ENCODE peak calls at places on chromosomes 3 and 15, in four cellular contexts. W, L, S and K are unnamed samples.

GRCh38 chr15:52098328-52098727 is 14.2 kb downstream of the BCL2L10 start:
- DNase-seq in W (no peak), L (no peak), S (no peak), K (no peak)

GRCh38 chr15:75573001-75573400 is 6.1 kb downstream of the PTPN9 start:
- DNase-seq in W (no peak), L (no peak), S (no peak), K (no peak)

GRCh38 chr15:62889734-62890505 is 152.6 kb upstream of the TPM1 start:
- DNase-seq in W (peak), L (no peak), S (no peak), K (no peak)

GRCh38 chr15:80739919-80740318 is 39.3 kb upstream of the CEMIP start:
- DNase-seq in W (no peak), L (no peak), S (no peak), K (no peak)

GRCh38 chr3:51887620-51888019 is 12.2 kb upstream of the IQCF5 start:
- DNase-seq in W (no peak), L (no peak), S (no peak), K (no peak)

GRCh38 chr15:78241017-78241416 is 6.7 kb upstream of the ACSBG1 start:
- DNase-seq in W (peak), L (peak), S (no peak), K (peak)

GRCh38 chr3:79103305-79103704 is 664.5 kb downstream of the ROBO1 start:
- DNase-seq in W (no peak), L (no peak), S (no peak), K (no peak)

GRCh38 chr15:47812436-47813109 is 95.3 kb downstream of the SEMA6D start:
- DNase-seq in W (no peak), L (no peak), S (no peak), K (no peak)

GRCh38 chr15:59333401-59334062 is 39.1 kb downstream of the MYO1E start:
- DNase-seq in W (peak), L (no peak), S (no peak), K (no peak)

GRCh38 chr3:37628711-37629301 is 232.9 kb upstream of the CTDSPL start:
- DNase-seq in W (no peak), L (no peak), S (no peak), K (no peak)

GRCh38 chr15:74043425-74044266 is 38.7 kb downstream of the GOLGA6A start:
- DNase-seq in W (no peak), L (peak), S (no peak), K (no peak)

GRCh38 chr15:39553947-39554731 is 26.7 kb upstream of the THBS1 start:
- DNase-seq in W (peak), L (no peak), S (no peak), K (no peak)

GRCh38 chr15:94327356-94327936 is 96.1 kb downstream of the MCTP2 start:
- DNase-seq in W (no peak), L (no peak), S (no peak), K (no peak)

GRCh38 chr15:44536298-44536961 is 517 bp upstream of the EIF3J start:
- DNase-seq in W (peak), L (peak), S (no peak), K (peak)

GRCh38 chr3:74267583-74268184 is 346.8 kb downstream of the CNTN3 start:
- DNase-seq in W (peak), L (no peak), S (peak), K (peak)

GRCh38 chr3:104206925-104207324 is 1159.8 kb upstream of the ALCAM start:
- DNase-seq in W (peak), L (no peak), S (no peak), K (no peak)

GRCh38 chr3:65761431-65761830 is 277.3 kb downstream of the MAGI1 start:
- DNase-seq in W (no peak), L (no peak), S (no peak), K (no peak)

GRCh38 chr3:110459021-110459420 is 612.6 kb upstream of the NECTIN3 start:
- DNase-seq in W (no peak), L (no peak), S (no peak), K (no peak)

GRCh38 chr15:42737529-42738328 is 801 bp upstream of the CDAN1 start:
- DNase-seq in W (no peak), L (no peak), S (no peak), K (no peak)

GRCh38 chr3:36959821-36960220 is 15.0 kb upstream of the TRANK1 start:
- DNase-seq in W (peak), L (no peak), S (no peak), K (no peak)

GRCh38 chr15:96075895-96076294 is 254.6 kb upstream of the NR2F2 start:
- DNase-seq in W (no peak), L (no peak), S (no peak), K (no peak)

GRCh38 chr15:25182098-25182478 is 227.3 kb downstream of the SNRPN start:
- DNase-seq in W (no peak), L (no peak), S (no peak), K (no peak)

GRCh38 chr15:68001811-68002210 is 52.3 kb upstream of the PIAS1 start:
- DNase-seq in W (no peak), L (no peak), S (no peak), K (no peak)

GRCh38 chr15:70180186-70180875 is 82.6 kb upstream of the TLE3 start:
- DNase-seq in W (no peak), L (peak), S (no peak), K (no peak)

GRCh38 chr3:188881954-188882641 is 289.7 kb upstream of the TPRG1 start:
- DNase-seq in W (peak), L (no peak), S (no peak), K (no peak)

GRCh38 chr15:80906159-80906775 is 83.4 kb downstream of the MESD start:
- DNase-seq in W (peak), L (peak), S (no peak), K (no peak)

GRCh38 chr3:141523615-141524375 is 37.0 kb downstream of the RASA2 start:
- DNase-seq in W (no peak), L (no peak), S (no peak), K (no peak)

GRCh38 chr15:38085931-38086562 is 151.6 kb downstream of the TMCO5A start:
- DNase-seq in W (no peak), L (no peak), S (no peak), K (no peak)

GRCh38 chr3:165642761-165643432 is 194.3 kb downstream of the BCHE start:
- DNase-seq in W (peak), L (no peak), S (no peak), K (no peak)

GRCh38 chr3:11910971-11911531 is 64.4 kb upstream of the TAMM41 start:
- DNase-seq in W (peak), L (no peak), S (no peak), K (peak)

GRCh38 chr3:178532414-178532813 is 3.8 kb upstream of the KCNMB2 start:
- DNase-seq in W (no peak), L (no peak), S (no peak), K (no peak)

GRCh38 chr3:104388624-104389023 is 978.1 kb upstream of the ALCAM start:
- DNase-seq in W (peak), L (no peak), S (no peak), K (no peak)

GRCh38 chr3:105891101-105891500 is 22.3 kb upstream of the CBLB start:
- DNase-seq in W (no peak), L (no peak), S (no peak), K (no peak)

GRCh38 chr3:38655708-38656300 is 6.3 kb upstream of the SCN5A start:
- DNase-seq in W (peak), L (peak), S (no peak), K (peak)